ENCODE peak calls at places on chromosome 2, in nine cellular contexts. P is lower leg skin; Q is uterus; G is CD8-positive, alpha-beta T cell; F is sigmoid colon; K is NT2/D1; W is transverse colon; E is right atrium auricular region; J is skeletal muscle cell. Z is an unnamed sample.

GRCh38 chr2:239954166-239955085 is 70.7 kb downstream of the NDUFA10 start:
- DNase-seq in J (no peak), F (peak), G (no peak), Q (peak), E (no peak), K (no peak), W (no peak), P (no peak), Z (no peak)

GRCh38 chr2:175097297-175097696 is 70.7 kb downstream of the ATF2 start:
- DNase-seq in E (no peak), K (no peak), Q (no peak), J (peak), F (no peak), P (no peak), W (no peak), G (no peak), Z (peak)

GRCh38 chr2:216636570-216637450 is 3.6 kb downstream of the IGFBP2 start:
- DNase-seq in J (no peak), G (no peak), W (peak), F (no peak), Q (peak), P (no peak), K (no peak), E (no peak), Z (peak)

GRCh38 chr2:99877963-99878362 is 264.4 kb downstream of the AFF3 start:
- DNase-seq in E (no peak), F (no peak), J (no peak), Q (no peak), P (no peak), W (no peak), G (no peak), K (no peak), Z (no peak)

GRCh38 chr2:27379840-27380625 is 501 bp downstream of the ZNF513 start:
- DNase-seq in K (no peak), P (peak), G (peak), W (peak), F (peak), J (no peak), E (peak), Q (peak), Z (no peak)

GRCh38 chr2:1512321-1513289 is 99.3 kb downstream of the TPO start:
- DNase-seq in J (no peak), W (no peak), K (no peak), Q (no peak), E (no peak), P (no peak), G (no peak), F (peak), Z (no peak)

GRCh38 chr2:157839162-157839801 is 36.8 kb downstream of the ACVR1 start:
- DNase-seq in F (no peak), J (peak), G (no peak), K (peak), E (no peak), Q (no peak), P (no peak), W (no peak), Z (no peak)

GRCh38 chr2:238600506-238601432 is 174.0 kb downstream of the ASB1 start:
- DNase-seq in F (no peak), W (no peak), J (no peak), Q (no peak), K (no peak), E (no peak), P (no peak), G (no peak), Z (no peak)

GRCh38 chr2:39468574-39469331 is 31.7 kb upstream of the MAP4K3 start:
- DNase-seq in F (no peak), J (no peak), K (no peak), E (no peak), G (no peak), Q (peak), P (no peak), W (no peak), Z (no peak)

GRCh38 chr2:231563378-231563961 is 29.2 kb upstream of the TEX44 start:
- DNase-seq in P (peak), Q (peak), G (no peak), F (peak), W (peak), E (no peak), J (peak), K (peak), Z (no peak)

GRCh38 chr2:27723372-27724144 is 48.0 kb upstream of the MRPL33 start:
- DNase-seq in F (peak), W (peak), G (peak), J (no peak), Q (peak), K (peak), P (no peak), E (peak), Z (no peak)

GRCh38 chr2:144747571-144747970 is 227.7 kb upstream of the ZEB2 start:
- DNase-seq in F (no peak), P (no peak), J (no peak), E (no peak), Q (no peak), G (no peak), W (no peak), K (peak), Z (no peak)

GRCh38 chr2:171174075-171174474 is 13.4 kb upstream of the TLK1 start:
- DNase-seq in W (no peak), J (no peak), P (no peak), F (no peak), E (no peak), K (no peak), Q (no peak), G (no peak), Z (no peak)

GRCh38 chr2:190596998-190597397 is 51.9 kb upstream of the NAB1 start:
- DNase-seq in P (no peak), K (no peak), J (no peak), Q (no peak), G (no peak), E (no peak), W (no peak), F (no peak), Z (no peak)

GRCh38 chr2:135689679-135690078 is 52.0 kb upstream of the UBXN4 start:
- DNase-seq in J (no peak), E (no peak), G (no peak), P (no peak), F (no peak), K (no peak), W (no peak), Q (no peak), Z (no peak)

GRCh38 chr2:11701831-11702301 is 31.9 kb upstream of the NTSR2 start:
- DNase-seq in Q (no peak), J (no peak), E (no peak), P (peak), W (peak), G (no peak), F (peak), K (no peak), Z (no peak)

GRCh38 chr2:111135910-111136297 is 15.2 kb downstream of the BCL2L11 start:
- DNase-seq in G (no peak), J (no peak), E (no peak), Q (no peak), F (no peak), P (no peak), K (no peak), W (no peak), Z (no peak)

GRCh38 chr2:70946832-70947442 is 11.2 kb downstream of the ATP6V1B1 start:
- DNase-seq in E (peak), W (peak), P (peak), G (peak), F (peak), K (peak), Q (peak), J (peak), Z (no peak)

GRCh38 chr2:223026357-223027110 is 25.5 kb upstream of the KCNE4 start:
- DNase-seq in G (no peak), J (no peak), K (no peak), F (no peak), P (no peak), W (no peak), Q (no peak), E (no peak), Z (no peak)

GRCh38 chr2:175948202-175948601 is 53.9 kb downstream of the LNPK start:
- DNase-seq in Q (no peak), E (no peak), F (no peak), J (no peak), G (no peak), P (no peak), W (no peak), K (no peak), Z (no peak)

GRCh38 chr2:120330946-120331822 is 14.8 kb upstream of the INHBB start:
- DNase-seq in Q (no peak), K (no peak), G (no peak), J (no peak), E (no peak), W (no peak), F (no peak), P (no peak), Z (no peak)

GRCh38 chr2:96147593-96148201 is 2.5 kb upstream of the DUSP2 start:
- DNase-seq in K (no peak), J (no peak), E (no peak), G (no peak), W (peak), P (no peak), Q (peak), F (peak), Z (no peak)

GRCh38 chr2:105592288-105592687 is 152.4 kb upstream of the NCK2 start:
- DNase-seq in P (no peak), K (no peak), G (no peak), F (no peak), W (no peak), E (no peak), J (no peak), Q (no peak), Z (no peak)

GRCh38 chr2:127105656-127106456 is 1.1 kb downstream of the BIN1 start:
- DNase-seq in G (no peak), W (peak), E (no peak), K (no peak), Q (no peak), F (peak), P (peak), J (no peak), Z (no peak)
- H3K4me3 ChIP-seq in G (peak), W (peak), E (peak), K (peak), Q (peak), F (peak), P (peak), J (peak), Z (peak)

GRCh38 chr2:58558866-58559265 is 317.7 kb upstream of the FANCL start:
- DNase-seq in G (no peak), K (no peak), F (no peak), Q (no peak), E (no peak), P (no peak), W (no peak), J (no peak), Z (no peak)

GRCh38 chr2:58562281-58562680 is 321.2 kb upstream of the FANCL start:
- DNase-seq in G (no peak), E (no peak), Q (no peak), J (no peak), K (no peak), P (no peak), F (no peak), W (no peak), Z (peak)

GRCh38 chr2:58557166-58557565 is 316.0 kb upstream of the FANCL start:
- DNase-seq in W (no peak), P (no peak), K (no peak), F (no peak), J (no peak), Q (no peak), G (no peak), E (no peak), Z (no peak)

DNA sequence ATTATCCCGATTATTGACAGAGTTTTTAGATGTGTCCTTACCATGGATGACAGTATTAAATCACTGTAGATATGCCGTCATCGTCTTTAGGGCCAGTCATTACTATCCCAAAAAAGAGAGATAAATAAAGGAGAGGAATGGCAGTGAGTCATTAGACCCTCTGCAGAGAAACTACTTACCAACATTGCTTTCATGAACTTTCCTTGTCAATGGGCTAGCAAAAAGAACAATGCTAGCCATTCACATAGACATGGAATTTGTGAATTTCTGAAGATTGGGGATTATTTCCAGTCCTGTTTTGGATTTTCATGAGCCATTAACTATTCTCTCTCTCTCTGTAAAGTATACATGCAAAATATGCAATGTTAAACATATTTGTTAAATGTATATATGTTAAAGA is 319.4 kb upstream of the FANCL start:
- DNase-seq in P (no peak), J (no peak), F (no peak), K (no peak), E (no peak), G (no peak), Q (no peak), W (no peak), Z (no peak)
- H3K4me3 ChIP-seq in P (no peak), J (no peak), F (no peak), K (no peak), E (no peak), G (no peak), Q (no peak), W (no peak), Z (no peak)

GRCh38 chr2:210226186-210226585 is 939 bp upstream of the ACADL start:
- DNase-seq in W (no peak), F (no peak), E (no peak), J (no peak), Q (no peak), P (no peak), K (no peak), G (no peak), Z (peak)

GRCh38 chr2:210227689-210228088 is 2.4 kb upstream of the ACADL start:
- DNase-seq in Q (no peak), J (no peak), G (no peak), E (no peak), P (no peak), F (no peak), W (no peak), K (no peak), Z (no peak)

GRCh38 chr2:210225461-210225798 is 183 bp upstream of the ACADL start:
- DNase-seq in F (no peak), G (no peak), E (no peak), P (no peak), Q (no peak), J (no peak), K (no peak), W (no peak), Z (no peak)

GRCh38 chr2:210224660-210225460 is at the start of gene ACADL:
- DNase-seq in J (no peak), K (no peak), E (peak), Q (no peak), G (no peak), P (peak), F (no peak), W (peak), Z (no peak)

DNA sequence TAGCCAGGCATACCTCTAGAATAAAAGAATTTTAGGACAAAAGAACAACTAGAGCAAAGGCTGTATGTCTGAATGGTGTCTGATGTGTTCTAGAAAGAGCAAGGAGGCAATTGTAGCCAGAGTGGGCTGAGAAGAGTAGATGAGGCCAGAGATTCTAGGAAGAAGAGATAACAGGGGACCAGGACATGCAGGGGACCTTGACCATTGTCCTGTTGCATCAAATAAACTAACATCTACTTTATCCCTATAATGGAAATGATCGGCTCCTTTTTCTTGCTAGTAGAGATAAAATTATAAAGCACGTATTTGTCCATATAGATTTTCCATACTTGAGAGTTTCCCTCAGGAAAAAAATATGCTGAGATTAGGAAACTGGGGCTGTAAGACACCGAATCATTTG is 2.6 kb downstream of the ACADL start:
- DNase-seq in J (no peak), W (no peak), E (no peak), P (no peak), F (no peak), K (no peak), G (no peak), Q (no peak), Z (no peak)
- H3K4me3 ChIP-seq in J (no peak), W (no peak), E (no peak), P (no peak), F (no peak), K (no peak), G (no peak), Q (no peak), Z (no peak)

GRCh38 chr2:20439193-20439475 is 7.7 kb upstream of the RHOB start:
- DNase-seq in P (no peak), Q (no peak), G (no peak), K (no peak), E (peak), J (no peak), W (peak), F (peak), Z (no peak)
- H3K4me3 ChIP-seq in P (no peak), Q (no peak), G (no peak), K (no peak), E (no peak), J (no peak), W (no peak), F (no peak), Z (no peak)

DNA sequence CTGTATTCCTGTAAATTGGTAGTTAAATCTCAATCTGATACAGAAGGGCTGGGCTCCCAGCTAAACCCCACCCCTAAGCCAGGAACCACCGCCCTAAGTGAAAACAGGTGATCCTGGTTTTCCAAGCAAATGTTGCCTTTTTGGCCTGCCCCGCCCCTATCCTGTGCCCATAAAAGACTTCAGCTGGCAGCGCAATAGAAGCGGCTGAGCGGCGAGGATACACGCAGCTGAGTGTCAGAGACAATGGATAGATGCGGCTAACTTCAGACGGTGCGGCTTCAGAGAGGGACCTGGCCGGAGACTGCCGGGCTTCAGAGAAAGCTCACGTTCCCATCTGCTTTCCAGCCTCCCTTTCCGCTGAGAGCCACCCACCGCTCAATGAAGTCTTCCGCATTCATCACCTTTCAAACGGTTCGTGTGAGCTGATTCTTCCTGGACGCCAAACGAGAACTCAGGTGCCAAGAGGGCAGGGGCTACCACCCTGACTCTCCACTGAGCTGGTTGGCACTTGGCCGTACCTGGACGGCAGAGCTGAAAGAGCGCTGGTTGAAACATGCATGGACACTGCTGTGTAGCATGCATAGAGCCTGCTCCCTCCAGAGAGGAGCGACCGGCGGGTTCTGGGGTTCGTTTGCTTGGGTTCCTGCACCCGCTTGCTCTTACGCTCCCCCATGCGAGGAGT is 49.5 kb upstream of the POLE4 start:
- DNase-seq in W (peak), E (no peak), F (no peak), G (no peak), K (no peak), Q (no peak), P (no peak), J (no peak), Z (no peak)
- H3K4me3 ChIP-seq in W (no peak), E (no peak), F (no peak), G (no peak), K (no peak), Q (no peak), P (no peak), J (peak), Z (no peak)

GRCh38 chr2:5690231-5690630 is 2.0 kb upstream of the SOX11 start:
- DNase-seq in K (peak), W (no peak), G (no peak), F (no peak), E (no peak), P (no peak), J (no peak), Q (no peak), Z (no peak)

GRCh38 chr2:5691659-5692529 is at the start of gene SOX11:
- DNase-seq in G (no peak), F (peak), J (peak), E (no peak), P (no peak), K (peak), W (peak), Q (no peak), Z (peak)

GRCh38 chr2:5692561-5693287 is 540 bp downstream of the SOX11 start:
- DNase-seq in F (no peak), W (no peak), E (no peak), J (no peak), P (no peak), G (no peak), Q (no peak), K (peak), Z (no peak)

GRCh38 chr2:5689790-5690189 is 2.4 kb upstream of the SOX11 start:
- DNase-seq in J (no peak), E (no peak), K (no peak), Q (no peak), F (no peak), G (no peak), P (no peak), W (no peak), Z (no peak)

DNA sequence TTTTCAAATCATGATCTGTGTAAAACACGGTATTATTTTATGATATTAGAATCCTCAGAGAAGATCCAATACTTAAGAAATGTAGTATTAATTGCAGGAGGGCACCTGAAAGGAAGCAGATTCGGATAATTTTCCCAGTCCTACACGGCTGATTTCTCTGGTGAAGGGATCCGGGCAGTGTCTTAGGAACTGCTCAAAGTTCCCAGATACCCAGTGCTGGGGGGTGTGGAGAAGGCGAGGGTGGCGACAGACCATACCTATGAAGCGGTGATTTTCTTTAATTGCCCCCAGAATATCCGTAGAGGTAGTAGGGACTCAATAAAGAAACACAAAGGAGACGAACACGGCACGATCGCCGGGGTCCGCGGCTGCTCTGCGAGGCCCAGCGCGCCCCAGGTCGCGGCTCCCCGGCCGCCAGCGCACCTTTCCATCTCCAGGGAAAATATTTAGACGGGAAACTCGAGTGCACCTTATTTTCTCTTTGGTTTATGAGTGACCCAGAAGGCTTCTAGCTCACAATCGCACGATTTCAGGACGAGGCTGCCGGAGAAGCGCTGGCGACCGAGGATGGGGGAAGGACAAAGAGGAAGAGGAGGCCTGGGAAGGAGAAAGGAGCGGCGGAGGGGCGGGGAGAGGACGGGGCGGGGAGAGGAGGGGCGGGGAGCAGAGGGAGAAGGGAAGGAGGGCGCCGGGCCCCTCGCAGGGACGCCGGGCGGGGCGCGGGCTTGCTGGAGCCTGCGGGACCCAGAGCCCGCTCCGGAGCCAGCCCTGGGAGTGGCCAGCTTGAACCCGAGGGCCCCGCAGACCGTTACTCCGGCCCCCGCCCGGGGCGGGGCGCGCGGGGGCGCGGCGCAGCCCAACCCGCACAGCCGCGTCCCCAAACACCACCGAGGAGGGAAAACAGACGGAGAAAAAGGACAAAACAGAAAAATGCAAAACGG is 1.2 kb upstream of the SOX11 start:
- DNase-seq in Q (no peak), F (no peak), P (no peak), E (no peak), G (no peak), W (no peak), K (peak), J (no peak), Z (no peak)
- H3K4me3 ChIP-seq in Q (no peak), F (peak), P (no peak), E (peak), G (no peak), W (peak), K (peak), J (peak), Z (peak)

Z was measured in kidney epithelial cell.